ENCODE peak calls at places on chromosome 21, in six cellular contexts. X, Y, B, H, L and C are unnamed samples.

GRCh38 chr21:44751799-44752636 is 40.6 kb upstream of the TSPEAR start:
- DNase-seq in X (no peak), Y (no peak), B (no peak), H (no peak), L (no peak), C (no peak)

GRCh38 chr21:28834335-28835238 is 158.1 kb downstream of the LTN1 start:
- DNase-seq in X (no peak), Y (peak; percentile 37), B (no peak), H (no peak), L (no peak), C (no peak)

GRCh38 chr21:36385909-36386642 is 884 bp downstream of the CHAF1B start:
- DNase-seq in X (peak; percentile 14), Y (no peak), B (peak; percentile 19), H (no peak), L (peak; percentile 11), C (no peak)

GRCh38 chr21:44425895-44426662 is 29.2 kb upstream of the LRRC3 start:
- DNase-seq in X (no peak), Y (no peak), B (no peak), H (no peak), L (no peak), C (peak; percentile 49)

GRCh38 chr21:45264146-45264918 is 23.4 kb downstream of the POFUT2 start:
- DNase-seq in X (no peak), Y (no peak), B (no peak), H (no peak), L (no peak), C (peak; percentile 12)

GRCh38 chr21:17783816-17784598 is 35.1 kb downstream of the C21orf91 start:
- DNase-seq in X (no peak), Y (no peak), B (no peak), H (peak; percentile 89), L (no peak), C (no peak)

GRCh38 chr21:44761747-44762208 is 39.8 kb downstream of the UBE2G2 start:
- DNase-seq in X (no peak), Y (peak; percentile 63), B (no peak), H (no peak), L (no peak), C (no peak)

GRCh38 chr21:32412998-32413504 is 545 bp downstream of the EVA1C start:
- DNase-seq in X (peak; percentile 31), Y (peak; percentile 78), B (peak; percentile 61), H (no peak), L (no peak), C (peak; percentile 54)

GRCh38 chr21:45152265-45152746 is 77.9 kb downstream of the ADARB1 start:
- DNase-seq in X (no peak), Y (peak; percentile 51), B (no peak), H (no peak), L (peak; percentile 77), C (peak; percentile 90)

GRCh38 chr21:44583800-44584147 is 3.4 kb upstream of the KRTAP10-5 start:
- DNase-seq in X (no peak), Y (no peak), B (no peak), H (no peak), L (no peak), C (no peak)

GRCh38 chr21:46125846-46126301 is 28.0 kb downstream of the COL6A2 start:
- DNase-seq in X (no peak), Y (no peak), B (no peak), H (no peak), L (no peak), C (peak; percentile 81)

GRCh38 chr21:41622831-41623548 is 115.0 kb upstream of the TMPRSS2 start:
- DNase-seq in X (no peak), Y (no peak), B (no peak), H (no peak), L (no peak), C (no peak)

GRCh38 chr21:16305686-16306085 is 575.9 kb downstream of the USP25 start:
- DNase-seq in X (peak; percentile 44), Y (no peak), B (no peak), H (no peak), L (peak; percentile 68), C (no peak)

GRCh38 chr21:31201548-31201947 is 142.5 kb downstream of the TIAM1 start:
- DNase-seq in X (peak; percentile 85), Y (peak; percentile 12), B (no peak), H (no peak), L (no peak), C (no peak)

GRCh38 chr21:25508364-25508763 is 98.9 kb downstream of the MRPL39 start:
- DNase-seq in X (no peak), Y (no peak), B (no peak), H (no peak), L (no peak), C (no peak)
- H3K4me3 ChIP-seq in X (no peak overlapping the region), Y (no peak overlapping the region), B (no peak overlapping the region), H (no peak overlapping the region), L (no peak overlapping the region), C (no peak overlapping the region)

GRCh38 chr21:39313042-39313456 is 383 bp downstream of the BRWD1 start:
- DNase-seq in X (no peak), Y (peak; percentile 48), B (peak; percentile 36), H (no peak), L (peak; percentile 58), C (peak; percentile 87)

GRCh38 chr21:39312112-39313041 is 1.1 kb downstream of the BRWD1 start:
- DNase-seq in X (peak; percentile 92), Y (peak; percentile 95), B (peak; percentile 93), H (peak; percentile 94), L (peak; percentile 91), C (peak; percentile 95)

GRCh38 chr21:39314155-39315027 is 959 bp upstream of the BRWD1 start:
- DNase-seq in X (peak; percentile 73), Y (peak; percentile 61), B (peak; percentile 43), H (peak; percentile 58), L (no peak), C (no peak)

GRCh38 chr21:39313457-39314154 is at the start of gene BRWD1:
- DNase-seq in X (peak; percentile 94), Y (peak; percentile 85), B (peak; percentile 77), H (peak; percentile 93), L (peak; percentile 92), C (peak; percentile 93)

DNA sequence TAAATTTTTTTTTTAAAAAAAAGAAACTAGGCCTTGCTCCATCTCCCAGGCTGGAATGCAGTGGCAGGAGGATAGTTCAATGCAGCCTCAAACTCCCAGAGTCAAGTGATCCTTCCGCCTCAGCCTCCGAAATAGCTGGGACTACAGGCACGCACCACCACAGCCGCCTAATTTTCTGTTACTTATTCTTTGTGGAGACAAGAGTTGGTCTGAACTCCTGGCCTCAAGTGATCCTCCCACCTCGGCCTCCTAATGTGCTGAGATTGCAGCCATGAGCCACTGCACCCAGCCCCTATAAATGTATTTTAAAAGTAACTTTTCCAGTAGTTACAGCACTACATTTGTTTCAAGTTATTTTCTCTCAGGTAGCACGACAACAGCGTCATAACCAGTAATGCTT is 2.3 kb downstream of the BRWD1 start:
- DNase-seq in X (no peak), Y (no peak), B (no peak), H (no peak), L (no peak), C (no peak)
- TF ChIP-seq CTCF in X (no peak), Y (no peak), B (no peak), H (no peak), L (no peak), C (no peak)

DNA sequence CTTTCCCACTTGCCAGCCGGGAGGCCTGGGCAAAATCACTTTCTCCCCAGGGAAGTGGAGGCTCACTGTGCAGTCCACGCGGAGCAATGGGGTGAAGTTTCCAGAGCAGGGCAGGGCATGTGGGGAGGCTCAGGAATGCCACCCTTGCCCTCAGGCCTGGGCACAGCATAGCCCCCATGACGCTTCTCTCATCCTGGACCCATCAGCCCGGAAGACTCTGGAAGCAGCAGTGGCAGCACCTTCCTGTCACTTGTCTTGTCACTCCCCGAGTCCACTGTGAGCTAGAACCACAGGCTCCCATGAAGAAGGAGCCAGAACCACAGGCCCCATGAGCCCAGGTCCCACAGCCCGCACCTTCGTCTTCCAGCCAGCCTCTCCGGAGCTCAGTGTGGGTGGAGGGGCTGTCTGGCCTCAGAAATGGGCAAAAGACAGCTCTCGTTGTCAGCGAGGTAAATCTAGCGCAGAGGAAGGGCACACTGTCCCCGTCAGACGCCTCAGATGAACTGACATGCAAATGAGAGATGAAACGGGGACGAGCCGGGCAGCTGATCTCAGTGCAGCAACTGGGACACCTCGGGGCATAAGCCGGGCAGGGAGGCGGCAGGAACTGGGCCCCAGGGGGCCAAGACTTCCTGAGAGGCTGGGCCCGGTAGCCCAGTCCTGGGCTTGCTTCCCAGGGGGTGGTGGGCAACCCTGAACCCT is 6.1 kb downstream of the PDE9A start:
- DNase-seq in X (no peak), Y (no peak), B (no peak), H (no peak), L (no peak), C (peak; percentile 70)
- H3K4me1 ChIP-seq in X (peaks cover 13% of the 10 kb centered on the region), Y (peaks cover 12% of the 10 kb centered on the region), B (no peaks in the 10 kb centered on the region), H (no peaks in the 10 kb centered on the region), L (peaks cover 24% of the 10 kb centered on the region), C (peaks cover 3% of the 10 kb centered on the region)

DNA sequence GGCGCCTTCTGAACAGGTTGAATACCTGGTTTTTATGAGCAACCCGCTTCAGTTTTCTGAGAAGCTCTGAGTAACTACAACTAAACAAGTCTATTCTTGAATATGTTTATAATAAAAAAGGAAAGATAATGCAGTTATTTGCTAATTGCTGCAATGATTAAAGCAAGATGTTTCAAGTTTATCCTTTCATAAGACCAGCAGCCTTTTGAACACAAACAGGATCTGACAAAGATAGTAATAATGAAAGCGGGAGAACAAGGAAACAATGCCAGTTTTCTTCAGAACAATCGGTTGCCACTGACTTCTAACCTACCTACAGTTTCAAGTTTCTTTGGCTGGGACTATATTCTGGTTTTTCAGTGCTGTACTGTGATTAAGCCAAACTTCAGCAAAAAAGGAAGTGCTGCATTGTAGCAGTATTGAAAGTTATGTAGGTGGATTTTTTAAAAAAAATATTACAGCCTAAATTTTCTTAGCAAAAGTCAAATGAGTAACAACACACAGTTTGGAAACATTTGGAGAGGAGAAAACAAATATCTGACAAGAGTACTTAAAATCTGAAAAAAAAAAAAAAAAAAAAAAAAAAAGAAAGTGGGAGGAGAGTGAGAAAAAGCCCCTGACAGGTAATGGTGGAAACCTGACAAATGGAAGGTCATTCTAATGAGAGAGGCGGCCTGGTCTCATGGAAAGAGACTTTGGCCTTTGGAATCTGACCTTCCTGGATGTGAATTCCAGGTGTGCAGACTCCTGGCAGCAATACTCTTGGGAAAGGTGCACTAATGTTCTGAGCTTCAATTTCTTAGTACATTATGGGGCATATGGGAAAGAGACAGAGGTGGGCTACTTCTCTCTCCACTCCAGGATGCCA is 11.4 kb downstream of the KCNJ15 start:
- DNase-seq in X (no peak), Y (peak; percentile 73), B (no peak), H (peak; percentile 65), L (no peak), C (no peak)
- H3K4me3 ChIP-seq in X (no peak overlapping the region), Y (no peak overlapping the region), B (no peak overlapping the region), H (peak overlapping the region; percentile 42), L (no peak overlapping the region), C (no peak overlapping the region)

GRCh38 chr21:14979264-14979663 is 85.5 kb downstream of the NRIP1 start:
- DNase-seq in X (no peak), Y (no peak), B (no peak), H (no peak), L (no peak), C (no peak)

GRCh38 chr21:14977814-14978213 is 87.0 kb downstream of the NRIP1 start:
- DNase-seq in X (no peak), Y (no peak), B (no peak), H (no peak), L (no peak), C (no peak)

GRCh38 chr21:14985306-14985705 is 79.5 kb downstream of the NRIP1 start:
- DNase-seq in X (no peak), Y (no peak), B (no peak), H (no peak), L (no peak), C (no peak)

GRCh38 chr21:14982336-14982735 is 82.5 kb downstream of the NRIP1 start:
- DNase-seq in X (no peak), Y (no peak), B (no peak), H (no peak), L (no peak), C (no peak)

GRCh38 chr21:14981246-14981645 is 83.6 kb downstream of the NRIP1 start:
- DNase-seq in X (no peak), Y (no peak), B (no peak), H (no peak), L (no peak), C (no peak)
- TF ChIP-seq CTCF in X (no peak), Y (no peak), B (no peak), H (no peak), L (no peak), C (no peak)